ENCODE peak calls at places on chromosomes 16 and 17, in nine cellular contexts. K is CD14-positive monocyte; Q is activated T-cell treated with anti-CD3 and anti-CD28 coated beads, Interleukin-2, amount 50 U/mL, for 72 hours; F is LoVo; V is left ventricle myocardium inferior; E is neuronal stem cell; U is AG08396; N is fibroblast of pulmonary artery; J is substantia nigra. T is an unnamed sample.

GRCh38 chr16:84268661-84269060 is 26.0 kb upstream of the WFDC1 start:
- DNase-seq in K (no peak), J (no peak), V (no peak), E (no peak), Q (no peak), U (no peak), F (no peak), N (no peak), T (no peak)

GRCh38 chr17:44930667-44931066 is 15.4 kb upstream of the GFAP start:
- DNase-seq in K (no peak), U (no peak), J (no peak), E (no peak), Q (no peak), V (no peak), N (no peak), F (no peak), T (no peak)

GRCh38 chr16:57808589-57808988 is 6.3 kb upstream of the KIFC3 start:
- DNase-seq in U (no peak), J (no peak), F (no peak), Q (no peak), K (no peak), N (no peak), E (no peak), V (no peak), T (no peak)

GRCh38 chr16:58433569-58433951 is 41.3 kb downstream of the GINS3 start:
- DNase-seq in N (no peak), K (no peak), Q (no peak), F (no peak), U (no peak), J (no peak), V (no peak), E (no peak), T (no peak)

GRCh38 chr17:21030375-21030774 is 12.4 kb downstream of the USP22 start:
- DNase-seq in U (no peak), F (no peak), K (no peak), V (no peak), E (no peak), Q (no peak), J (no peak), N (no peak), T (no peak)

GRCh38 chr16:8936421-8936820 is 27.3 kb downstream of the USP7 start:
- DNase-seq in J (no peak), N (no peak), U (peak), F (peak), V (no peak), E (no peak), K (no peak), Q (peak), T (peak)

GRCh38 chr17:43092891-43093290 is 32.3 kb downstream of the BRCA1 start:
- DNase-seq in V (no peak), N (peak), J (no peak), U (no peak), K (no peak), Q (no peak), E (no peak), F (no peak), T (peak)

GRCh38 chr17:75701288-75701687 is 20.0 kb upstream of the ITGB4 start:
- DNase-seq in Q (no peak), J (no peak), K (no peak), N (no peak), F (no peak), U (no peak), V (no peak), E (no peak), T (no peak)

GRCh38 chr17:77716289-77716929 is 242.1 kb upstream of the TNRC6C start:
- DNase-seq in E (no peak), U (peak), J (no peak), F (no peak), N (peak), K (no peak), Q (no peak), V (no peak), T (no peak)

GRCh38 chr17:82598256-82599011 is 49.8 kb downstream of the WDR45B start:
- DNase-seq in K (no peak), E (no peak), U (peak), V (no peak), N (peak), Q (no peak), F (no peak), J (no peak), T (peak)

GRCh38 chr17:55577011-55577586 is 65.8 kb upstream of the SMIM36 start:
- DNase-seq in V (peak), F (peak), K (peak), U (peak), J (no peak), Q (peak), E (no peak), N (peak), T (peak)

GRCh38 chr16:85490971-85491771 is 122.0 kb upstream of the GSE1 start:
- DNase-seq in F (no peak), Q (peak), J (no peak), U (no peak), E (no peak), V (no peak), N (no peak), K (no peak), T (no peak)

GRCh38 chr17:65287040-65287439 is 149.9 kb downstream of the RGS9 start:
- DNase-seq in K (no peak), V (no peak), N (peak), Q (no peak), J (no peak), E (no peak), F (peak), U (peak), T (peak)

GRCh38 chr17:57404073-57404472 is 147.8 kb downstream of the MSI2 start:
- DNase-seq in N (no peak), J (no peak), E (no peak), K (no peak), F (no peak), Q (no peak), U (no peak), V (no peak), T (no peak)

GRCh38 chr16:12017583-12017982 is 41.0 kb downstream of the SNX29 start:
- DNase-seq in J (no peak), N (peak), F (no peak), K (no peak), E (no peak), U (peak), Q (no peak), V (no peak), T (no peak)

GRCh38 chr16:83574388-83574787 is 233.4 kb upstream of the HSBP1 start:
- DNase-seq in U (peak), Q (no peak), E (no peak), F (no peak), N (peak), J (no peak), K (no peak), V (no peak), T (peak)

GRCh38 chr16:49453983-49454382 is 80.4 kb downstream of the C16orf78 start:
- DNase-seq in U (no peak), Q (no peak), E (no peak), K (no peak), J (no peak), F (no peak), N (no peak), V (no peak), T (no peak)

GRCh38 chr17:60127068-60128064 is 22.4 kb upstream of the CA4 start:
- DNase-seq in E (no peak), V (no peak), K (no peak), F (no peak), U (peak), N (no peak), J (no peak), Q (no peak), T (no peak)

GRCh38 chr16:2532494-2533141 is 1.4 kb upstream of the CEMP1 start:
- DNase-seq in F (peak), J (no peak), E (no peak), K (peak), Q (peak), N (peak), V (peak), U (peak), T (peak)

GRCh38 chr16:57925310-57925709 is 45.6 kb downstream of the CNGB1 start:
- DNase-seq in U (no peak), N (no peak), K (no peak), Q (no peak), F (no peak), V (no peak), E (no peak), J (no peak), T (no peak)

GRCh38 chr16:9092282-9092962 is 978 bp downstream of the HAPSTR1 start:
- DNase-seq in V (peak), E (peak), J (no peak), K (no peak), U (peak), Q (peak), N (no peak), F (no peak), T (peak)

GRCh38 chr16:88357306-88358032 is 25.3 kb upstream of the ZNF469 start:
- DNase-seq in V (peak), F (no peak), J (no peak), N (no peak), K (peak), Q (no peak), E (no peak), U (no peak), T (no peak)

GRCh38 chr17:41322264-41322902 is 6.9 kb upstream of the KRTAP17-1 start:
- DNase-seq in F (peak), K (no peak), U (peak), V (no peak), J (no peak), N (peak), E (peak), Q (no peak), T (peak)

GRCh38 chr16:17590711-17591654 is 120.2 kb upstream of the XYLT1 start:
- DNase-seq in J (no peak), Q (peak), E (no peak), F (no peak), U (no peak), K (no peak), N (no peak), V (no peak), T (no peak)

GRCh38 chr16:17440131-17440530 is 30.6 kb downstream of the XYLT1 start:
- DNase-seq in Q (no peak), E (no peak), J (no peak), U (no peak), V (no peak), N (no peak), F (no peak), K (no peak), T (no peak)

GRCh38 chr17:64259922-64260321 is 3.1 kb downstream of the TEX2 start:
- DNase-seq in U (peak), F (no peak), E (no peak), Q (no peak), V (no peak), J (no peak), K (no peak), N (peak), T (peak)

GRCh38 chr16:83935005-83935857 is 17.8 kb upstream of the OSGIN1 start:
- DNase-seq in K (no peak), U (no peak), F (no peak), J (no peak), V (no peak), E (no peak), N (no peak), Q (no peak), T (no peak)

GRCh38 chr17:49819118-49819517 is 28.8 kb downstream of the TAC4 start:
- DNase-seq in Q (no peak), N (no peak), E (no peak), F (no peak), J (no peak), V (no peak), K (no peak), U (no peak), T (no peak)

GRCh38 chr17:31373150-31374082 is 18.1 kb upstream of the RAB11FIP4 start:
- DNase-seq in E (no peak), V (no peak), K (no peak), U (peak), F (peak), N (peak), J (no peak), Q (no peak), T (peak)

GRCh38 chr16:83305092-83305491 is 502.7 kb upstream of the HSBP1 start:
- DNase-seq in F (no peak), N (peak), K (no peak), Q (no peak), U (peak), J (no peak), E (no peak), V (no peak), T (peak)

GRCh38 chr16:22948058-22948602 is 134.2 kb downstream of the HS3ST2 start:
- DNase-seq in U (peak), J (peak), E (no peak), Q (peak), N (no peak), V (no peak), K (no peak), F (no peak), T (no peak)